ENCODE peak calls at places on chromosomes 6 and 20, in six cellular contexts. X is omental fat pad; U is T1000; A is central memory CD4-positive, alpha-beta T cell; L is T-helper 2 cell treated with Interferon-gamma antibody and Interleukin-4, amounts not matched to agents 5 μg/mL and 100 μg/mL, for 36 hours; I is stimulated activated CD8-positive, alpha-beta memory T cell treated with anti-CD3 and anti-CD28 coated beads, Interleukin-12 subunit alpha, Interleukin-12 subunit beta, amount 100 ng/mL, for 4 hours. V is an unnamed sample.

GRCh38 chr6:24547243-24547642 is 52.5 kb downstream of the ALDH5A1 start:
- DNase-seq in X (no peak), U (no peak), A (peak), L (peak), I (peak), V (peak)

GRCh38 chr6:138115877-138116660 is 8.8 kb upstream of the PERP start:
- DNase-seq in X (no peak), U (peak), A (peak), L (no peak), I (no peak), V (peak)

GRCh38 chr6:92790381-92790780 is 629.0 kb downstream of the EPHA7 start:
- DNase-seq in X (no peak), U (no peak), A (no peak), L (no peak), I (no peak), V (no peak)

GRCh38 chr6:94377835-94378234 is 958.5 kb upstream of the EPHA7 start:
- DNase-seq in X (no peak), U (no peak), A (no peak), L (no peak), I (no peak), V (no peak)

GRCh38 chr20:59086923-59087322 is 44.3 kb upstream of the PRELID3B start:
- DNase-seq in X (no peak), U (no peak), A (no peak), L (no peak), I (no peak), V (no peak)

GRCh38 chr20:35617397-35618031 is 1.9 kb downstream of the SPAG4 start:
- DNase-seq in X (no peak), U (peak), A (peak), L (peak), I (no peak), V (peak)

GRCh38 chr6:166591026-166591425 is 4.5 kb upstream of the RAMACL start:
- DNase-seq in X (no peak), U (no peak), A (no peak), L (no peak), I (no peak), V (no peak)

GRCh38 chr6:143064996-143065683 is 4.5 kb downstream of the AIG1 start:
- DNase-seq in X (no peak), U (no peak), A (no peak), L (no peak), I (no peak), V (peak)

GRCh38 chr6:5379647-5380242 is 118.4 kb downstream of the FARS2 start:
- DNase-seq in X (no peak), U (no peak), A (no peak), L (peak), I (no peak), V (peak)

GRCh38 chr20:35467339-35468224 is 12.2 kb downstream of the CEP250 start:
- DNase-seq in X (no peak), U (no peak), A (no peak), L (no peak), I (no peak), V (peak)

GRCh38 chr20:44809380-44810060 is 826 bp downstream of the RIMS4 start:
- DNase-seq in X (no peak), U (no peak), A (no peak), L (no peak), I (no peak), V (no peak)

GRCh38 chr20:41436679-41437078 is 70.1 kb upstream of the EMILIN3 start:
- DNase-seq in X (no peak), U (no peak), A (no peak), L (no peak), I (no peak), V (peak)

GRCh38 chr6:42963855-42964605 is 3.5 kb downstream of the GNMT start:
- DNase-seq in X (no peak), U (no peak), A (peak), L (peak), I (no peak), V (peak)

GRCh38 chr6:163750436-163751031 is 336.0 kb downstream of the QKI start:
- DNase-seq in X (no peak), U (no peak), A (no peak), L (no peak), I (no peak), V (no peak)

GRCh38 chr20:38671186-38671585 is 53.1 kb upstream of the SLC32A1 start:
- DNase-seq in X (no peak), U (no peak), A (no peak), L (no peak), I (no peak), V (no peak)

GRCh38 chr20:59163641-59164530 is at the start of gene ZNF831:
- DNase-seq in X (no peak), U (no peak), A (peak), L (no peak), I (no peak), V (no peak)

GRCh38 chr6:136604928-136605485 is 54.8 kb upstream of the MAP7 start:
- DNase-seq in X (no peak), U (no peak), A (no peak), L (no peak), I (no peak), V (no peak)

GRCh38 chr20:23622839-23623343 is 14.9 kb downstream of the CST3 start:
- DNase-seq in X (peak), U (peak), A (no peak), L (no peak), I (no peak), V (peak)

GRCh38 chr6:11328613-11329247 is 96.3 kb upstream of the NEDD9 start:
- DNase-seq in X (no peak), U (peak), A (no peak), L (no peak), I (no peak), V (no peak)

GRCh38 chr6:73523434-73524123 is 2.7 kb upstream of the EEF1A1 start:
- DNase-seq in X (peak), U (no peak), A (peak), L (peak), I (peak), V (no peak)

GRCh38 chr6:110856296-110856695 is 18.3 kb upstream of the AMD1 start:
- DNase-seq in X (no peak), U (no peak), A (no peak), L (no peak), I (no peak), V (no peak)

GRCh38 chr20:20580139-20580538 is 132.3 kb downstream of the RALGAPA2 start:
- DNase-seq in X (no peak), U (no peak), A (no peak), L (no peak), I (no peak), V (no peak)

GRCh38 chr20:25274481-25274880 is 26.6 kb downstream of the PYGB start:
- DNase-seq in X (peak), U (no peak), A (no peak), L (no peak), I (no peak), V (no peak)

GRCh38 chr20:63035284-63036185 is 28.8 kb upstream of the BHLHE23 start:
- DNase-seq in X (no peak), U (no peak), A (no peak), L (no peak), I (no peak), V (no peak)

GRCh38 chr6:4565301-4566250 is 210.6 kb upstream of the CDYL start:
- DNase-seq in X (no peak), U (no peak), A (no peak), L (no peak), I (no peak), V (no peak)

GRCh38 chr6:162056745-162057144 is 670.8 kb downstream of the PRKN start:
- DNase-seq in X (no peak), U (peak), A (no peak), L (no peak), I (no peak), V (peak)

GRCh38 chr20:4006640-4007039 is 8.7 kb downstream of the RNF24 start:
- DNase-seq in X (no peak), U (no peak), A (no peak), L (no peak), I (no peak), V (no peak)

GRCh38 chr6:85797993-85798392 is 155.3 kb upstream of the SYNCRIP start:
- DNase-seq in X (no peak), U (no peak), A (no peak), L (no peak), I (no peak), V (peak)

GRCh38 chr6:143806282-143807102 is 36.6 kb upstream of the LTV1 start:
- DNase-seq in X (no peak), U (peak), A (no peak), L (peak), I (peak), V (peak)

GRCh38 chr20:36573798-36574277 is 441 bp downstream of the TGIF2 start:
- DNase-seq in X (no peak), U (no peak), A (peak), L (peak), I (peak), V (no peak)

GRCh38 chr20:43736588-43737091 is 9.8 kb upstream of the GTSF1L start:
- DNase-seq in X (no peak), U (no peak), A (no peak), L (peak), I (no peak), V (no peak)

GRCh38 chr20:33650753-33651561 is 11.2 kb upstream of the C20orf144 start:
- DNase-seq in X (no peak), U (no peak), A (no peak), L (no peak), I (no peak), V (no peak)

GRCh38 chr20:32543570-32544259 is 41.4 kb downstream of the NOL4L start:
- DNase-seq in X (no peak), U (no peak), A (no peak), L (no peak), I (no peak), V (no peak)

GRCh38 chr6:45467853-45468252 is 90.1 kb upstream of the SUPT3H start:
- DNase-seq in X (no peak), U (no peak), A (no peak), L (peak), I (no peak), V (no peak)

GRCh38 chr6:118918326-118918725 is 16.6 kb downstream of the MCM9 start:
- DNase-seq in X (no peak), U (no peak), A (no peak), L (no peak), I (no peak), V (no peak)

GRCh38 chr6:53986721-53987526 is 124.3 kb upstream of the MLIP start:
- DNase-seq in X (no peak), U (no peak), A (no peak), L (no peak), I (no peak), V (peak)

GRCh38 chr20:22617160-22617559 is 32.8 kb upstream of the FOXA2 start:
- DNase-seq in X (no peak), U (no peak), A (no peak), L (no peak), I (no peak), V (peak)

GRCh38 chr6:105280033-105280432 is 100.2 kb upstream of the POPDC3 start:
- DNase-seq in X (no peak), U (no peak), A (no peak), L (no peak), I (no peak), V (no peak)

GRCh38 chr6:149864578-149865535 is 698 bp upstream of the LRP11 start:
- DNase-seq in X (no peak), U (no peak), A (peak), L (peak), I (no peak), V (peak)

V was measured in HT1080.